ENCODE peak calls at places on chromosome 9, in nine cellular contexts. W is heart right ventricle, M is A549, O is epithelial cell of esophagus, A is neural progenitor cell, P is AG04450, G is choroid plexus epithelial cell, U is AG09309, L is esophagus squamous epithelium. T is an unnamed sample.

GRCh38 chr9:95005276-95006141 is 279.0 kb downstream of the AOPEP start:
- DNase-seq in W (no peak), M (peak; percentile 68), O (peak; percentile 35), A (peak; percentile 28), P (no peak), G (no peak), U (no peak), L (no peak), T (no peak)

GRCh38 chr9:109108318-109108717 is 11.4 kb downstream of the TMEM245 start:
- DNase-seq in W (no peak), M (no peak), O (peak; percentile 47), A (no peak), P (no peak), G (peak; percentile 76), U (no peak), L (no peak), T (no peak)

GRCh38 chr9:22256381-22256780 is 190.2 kb upstream of the DMRTA1 start:
- DNase-seq in W (no peak), M (no peak), O (peak; percentile 57), A (no peak), P (no peak), G (no peak), U (no peak), L (no peak), T (no peak)

GRCh38 chr9:26753971-26754370 is 138.6 kb downstream of the CAAP1 start:
- DNase-seq in W (no peak), M (no peak), O (no peak), A (peak; percentile 51), P (no peak), G (no peak), U (no peak), L (no peak), T (no peak)

GRCh38 chr9:3980771-3981170 is 319.1 kb downstream of the GLIS3 start:
- DNase-seq in W (no peak), M (no peak), O (no peak), A (peak; percentile 76), P (peak; percentile 44), G (peak; percentile 61), U (no peak), L (no peak), T (no peak)

GRCh38 chr9:127223810-127224177 is 40.8 kb upstream of the GARNL3 start:
- DNase-seq in W (no peak), M (no peak), O (no peak), A (no peak), P (no peak), G (no peak), U (no peak), L (no peak), T (no peak)

GRCh38 chr9:125121156-125121555 is 22.2 kb downstream of the SCAI start:
- DNase-seq in W (no peak), M (no peak), O (no peak), A (no peak), P (no peak), G (no peak), U (no peak), L (no peak), T (no peak)

GRCh38 chr9:105710638-105711037 is 16.3 kb downstream of the TMEM38B start:
- DNase-seq in W (no peak), M (no peak), O (no peak), A (no peak), P (no peak), G (no peak), U (no peak), L (no peak), T (no peak)

GRCh38 chr9:36204906-36205547 is 14.3 kb downstream of the CLTA start:
- DNase-seq in W (no peak), M (peak; percentile 59), O (peak; percentile 18), A (peak; percentile 35), P (no peak), G (peak; percentile 41), U (no peak), L (no peak), T (no peak)
- TF ChIP-seq CTCF in W (no peak), M (peak; percentile 22), O (no peak), A (peak; percentile 43), P (peak; percentile 31), G (peak; percentile 52), U (peak; percentile 16), L (no peak), T (peak; percentile 67)

DNA sequence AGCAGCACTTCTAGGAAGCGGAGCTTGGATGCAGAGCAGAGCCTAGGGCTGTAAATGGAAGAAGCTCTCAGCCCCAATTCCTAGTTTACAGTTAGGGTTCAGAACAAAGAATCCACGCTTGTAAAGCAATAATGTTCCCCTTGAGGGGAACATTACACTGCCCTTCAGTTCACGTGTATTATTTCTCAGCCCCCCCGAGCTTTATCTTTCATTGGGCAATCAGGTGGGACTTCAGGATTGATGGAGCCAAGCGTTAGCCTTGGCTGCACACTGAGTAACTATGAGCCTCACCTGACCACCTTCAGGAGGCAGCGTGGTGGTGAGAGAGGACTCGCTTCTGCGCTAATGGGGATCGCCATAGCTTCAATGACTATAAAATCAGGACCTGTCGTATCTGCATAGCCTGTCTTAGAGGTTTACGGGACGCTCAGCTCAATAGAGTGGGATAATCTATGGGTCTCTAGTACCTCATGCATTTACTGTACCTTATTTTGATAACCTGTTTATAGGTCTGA is 157.0 kb upstream of the RASEF start:
- DNase-seq in W (no peak), M (no peak), O (peak; percentile 27), A (no peak), P (no peak), G (no peak), U (no peak), L (no peak), T (no peak)
- TF ChIP-seq CTCF in W (no peak), M (no peak), O (no peak), A (no peak), P (no peak), G (no peak), U (no peak), L (no peak), T (no peak)

GRCh38 chr9:9122230-9122875 is 1322.8 kb upstream of the DMAC1 start:
- DNase-seq in W (no peak), M (no peak), O (no peak), A (no peak), P (no peak), G (no peak), U (no peak), L (no peak), T (no peak)
- TF ChIP-seq CTCF in W (no peak), M (no peak), O (no peak), A (no peak), P (no peak), G (no peak), U (no peak), L (no peak), T (no peak)

GRCh38 chr9:98118640-98119601 is at the start of gene TRIM14:
- DNase-seq in W (peak; percentile 37), M (peak; percentile 47), O (peak; percentile 58), A (peak; percentile 80), P (peak; percentile 3), G (peak; percentile 52), U (no peak), L (no peak), T (peak; percentile 80)
- TF ChIP-seq CTCF in W (no peak), M (peak; percentile 38), O (no peak), A (peak; percentile 22), P (peak; percentile 40), G (no peak), U (peak; percentile 27), L (no peak), T (peak; percentile 15)

GRCh38 chr9:131951905-131952304 is 127.8 kb downstream of the MED27 start:
- DNase-seq in W (peak; percentile 51), M (no peak), O (no peak), A (peak; percentile 26), P (no peak), G (peak; percentile 63), U (no peak), L (no peak), T (no peak)

GRCh38 chr9:131959056-131959455 is 120.6 kb downstream of the MED27 start:
- DNase-seq in W (no peak), M (no peak), O (no peak), A (no peak), P (no peak), G (no peak), U (no peak), L (no peak), T (no peak)

GRCh38 chr9:131950487-131950886 is 129.2 kb downstream of the MED27 start:
- DNase-seq in W (no peak), M (no peak), O (no peak), A (no peak), P (no peak), G (no peak), U (no peak), L (no peak), T (no peak)

GRCh38 chr9:131951155-131951554 is 128.5 kb downstream of the MED27 start:
- DNase-seq in W (no peak), M (no peak), O (no peak), A (no peak), P (no peak), G (peak; percentile 7), U (no peak), L (no peak), T (no peak)

GRCh38 chr9:131954299-131954698 is 125.4 kb downstream of the MED27 start:
- DNase-seq in W (no peak), M (peak; percentile 15), O (peak; percentile 47), A (peak; percentile 36), P (no peak), G (peak; percentile 14), U (no peak), L (no peak), T (no peak)
- TF ChIP-seq CTCF in W (no peak), M (peak; percentile 36), O (peak; percentile 59), A (peak; percentile 58), P (peak; percentile 8), G (peak; percentile 50), U (peak; percentile 21), L (no peak), T (no peak)

GRCh38 chr9:112703304-112703703 is 14.6 kb downstream of the INIP start:
- DNase-seq in W (no peak), M (no peak), O (no peak), A (no peak), P (no peak), G (no peak), U (no peak), L (no peak), T (no peak)

GRCh38 chr9:112700080-112700479 is 17.8 kb downstream of the INIP start:
- DNase-seq in W (no peak), M (no peak), O (no peak), A (no peak), P (no peak), G (peak; percentile 26), U (no peak), L (no peak), T (no peak)

GRCh38 chr9:112711050-112711689 is 6.7 kb downstream of the INIP start:
- DNase-seq in W (no peak), M (peak; percentile 42), O (peak; percentile 39), A (peak; percentile 52), P (no peak), G (peak; percentile 76), U (no peak), L (no peak), T (no peak)

DNA sequence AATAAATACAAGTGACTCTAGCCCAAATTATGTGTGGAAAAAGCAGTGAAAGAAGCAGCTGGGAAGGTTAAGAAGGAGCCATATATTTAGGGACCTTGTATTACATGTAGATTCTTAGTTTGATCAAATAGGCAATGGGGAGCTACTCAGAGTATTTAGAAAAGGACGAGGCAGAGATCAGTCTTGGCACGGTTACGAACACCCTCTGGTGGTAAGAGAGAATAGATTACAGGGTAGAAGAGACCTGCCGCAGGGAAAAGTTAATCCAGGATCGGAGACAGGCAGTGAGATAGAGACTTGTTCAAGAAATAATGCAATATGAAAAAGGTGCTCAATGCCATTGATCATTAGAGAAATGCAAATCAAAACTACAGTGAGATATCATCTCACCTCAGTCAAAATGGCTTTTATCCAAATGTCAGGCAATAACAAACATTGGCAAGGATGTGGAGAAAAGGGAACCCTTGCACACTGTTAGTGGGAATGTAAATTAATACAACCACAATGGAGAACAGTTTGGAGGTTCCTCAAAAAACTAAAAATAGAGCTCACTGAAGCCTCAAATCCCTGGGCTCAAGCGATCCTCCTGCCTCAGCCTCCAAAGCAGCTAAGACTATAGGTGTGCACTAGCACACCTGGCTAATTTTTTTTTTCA is 12.0 kb downstream of the INIP start:
- DNase-seq in W (peak; percentile 19), M (peak; percentile 48), O (peak; percentile 54), A (peak; percentile 70), P (no peak), G (peak; percentile 81), U (no peak), L (no peak), T (no peak)
- TF ChIP-seq CTCF in W (peak; percentile 45), M (peak; percentile 44), O (peak; percentile 62), A (peak; percentile 65), P (peak; percentile 57), G (peak; percentile 76), U (peak; percentile 24), L (no peak), T (peak; percentile 58)

T was measured in H1.